ENCODE peak calls at places on chromosome 10, in nine cellular contexts. N, Q, V, X, K, C, E, R and J are unnamed samples.
A peak's percentile ranks its signal among the peaks of the same experiment; 100 is the strongest.

GRCh38 chr10:132878091-132878729 is 64.2 kb downstream of the CFAP46 start:
- DNase-seq in K (peak; percentile 29), R (no peak), E (no peak), N (peak; percentile 22), V (no peak), C (no peak), Q (no peak), X (no peak), J (no peak)

GRCh38 chr10:33805831-33806230 is 471.4 kb upstream of the NRP1 start:
- DNase-seq in R (no peak), X (no peak), N (no peak), Q (no peak), E (no peak), V (no peak), C (no peak), K (no peak), J (no peak)

GRCh38 chr10:3350205-3350604 is 177.6 kb upstream of the PITRM1 start:
- DNase-seq in R (no peak), K (no peak), C (no peak), N (no peak), X (no peak), V (no peak), Q (no peak), E (no peak), J (no peak)

GRCh38 chr10:75432176-75432575 is 752 bp downstream of the LRMDA start:
- DNase-seq in Q (no peak), E (no peak), K (no peak), C (no peak), R (no peak), N (no peak), V (no peak), X (no peak), J (no peak)

GRCh38 chr10:116014326-116014725 is 258.7 kb downstream of the GFRA1 start:
- DNase-seq in X (no peak), E (no peak), Q (peak; percentile 20), C (no peak), K (no peak), N (no peak), V (no peak), R (no peak), J (no peak)

GRCh38 chr10:28503114-28503513 is 29.8 kb upstream of the WAC start:
- DNase-seq in C (peak; percentile 68), N (peak; percentile 53), Q (no peak), E (no peak), K (no peak), X (peak; percentile 89), V (no peak), R (no peak), J (no peak)

GRCh38 chr10:120112809-120113208 is 220.3 kb downstream of the SEC23IP start:
- DNase-seq in Q (no peak), X (no peak), C (no peak), V (no peak), N (no peak), E (no peak), R (no peak), K (no peak), J (no peak)

GRCh38 chr10:62584726-62585125 is 210.6 kb downstream of the ZNF365 start:
- DNase-seq in R (no peak), E (no peak), X (no peak), Q (no peak), C (no peak), V (no peak), N (no peak), K (no peak), J (no peak)

GRCh38 chr10:3045471-3046209 is 21.7 kb upstream of the PFKP start:
- DNase-seq in N (peak; percentile 79), X (no peak), V (no peak), C (no peak), K (peak; percentile 58), R (no peak), Q (peak; percentile 97), E (peak; percentile 56), J (peak; percentile 76)